ENCODE peak calls at places on chromosomes 11 and 22, in nine cellular contexts. Z, R, A, M, Q, I, E, H and G are unnamed samples.

GRCh38 chr22:19517919-19518567 is 6.2 kb downstream of the CLDN5 start:
- DNase-seq in Z (no peak), R (no peak), A (no peak), M (no peak), Q (no peak), I (no peak), E (no peak), H (no peak), G (no peak)

GRCh38 chr11:16806791-16807190 is 68.3 kb downstream of the C11orf58 start:
- DNase-seq in Z (no peak), R (no peak), A (no peak), M (no peak), Q (no peak), I (no peak), E (no peak), H (no peak), G (no peak)

GRCh38 chr11:112033902-112034301 is 8.7 kb downstream of the DLAT start:
- DNase-seq in Z (no peak), R (no peak), A (no peak), M (no peak), Q (no peak), I (no peak), E (no peak), H (no peak), G (no peak)

GRCh38 chr11:46216765-46217089 is 60.7 kb upstream of the CREB3L1 start:
- DNase-seq in Z (no peak), R (no peak), A (no peak), M (no peak), Q (no peak), I (no peak), E (no peak), H (no peak), G (no peak)

GRCh38 chr11:21774212-21774611 is 418.7 kb upstream of the ANO5 start:
- DNase-seq in Z (no peak), R (no peak), A (no peak), M (peak), Q (no peak), I (no peak), E (no peak), H (no peak), G (no peak)

GRCh38 chr11:127059286-127060200 is 59.0 kb upstream of the KIRREL3 start:
- DNase-seq in Z (no peak), R (no peak), A (no peak), M (no peak), Q (no peak), I (no peak), E (no peak), H (no peak), G (no peak)

GRCh38 chr11:45400594-45400993 is 114.5 kb upstream of the SYT13 start:
- DNase-seq in Z (no peak), R (no peak), A (no peak), M (no peak), Q (no peak), I (peak), E (no peak), H (no peak), G (peak)

GRCh38 chr11:69280994-69281393 is 13.0 kb upstream of the MYEOV start:
- DNase-seq in Z (no peak), R (no peak), A (no peak), M (no peak), Q (no peak), I (peak), E (no peak), H (peak), G (peak)

GRCh38 chr11:33802414-33802950 is 28.2 kb upstream of the FBXO3 start:
- DNase-seq in Z (peak), R (peak), A (peak), M (peak), Q (peak), I (peak), E (no peak), H (peak), G (peak)

GRCh38 chr11:66845143-66845875 is 2.1 kb downstream of the RCE1 start:
- DNase-seq in Z (no peak), R (no peak), A (no peak), M (no peak), Q (no peak), I (no peak), E (no peak), H (peak), G (no peak)

GRCh38 chr22:34669001-34669400 is 397.0 kb upstream of the ISX start:
- DNase-seq in Z (no peak), R (no peak), A (no peak), M (no peak), Q (no peak), I (no peak), E (no peak), H (no peak), G (no peak)

GRCh38 chr11:102184269-102184987 is 74.2 kb downstream of the YAP1 start:
- DNase-seq in Z (no peak), R (no peak), A (no peak), M (no peak), Q (no peak), I (no peak), E (no peak), H (no peak), G (no peak)

GRCh38 chr11:17703951-17704350 is 15.4 kb upstream of the MYOD1 start:
- DNase-seq in Z (no peak), R (no peak), A (no peak), M (no peak), Q (no peak), I (peak), E (no peak), H (no peak), G (no peak)

GRCh38 chr11:27041141-27041869 is 690 bp downstream of the BBOX1 start:
- DNase-seq in Z (no peak), R (no peak), A (no peak), M (peak), Q (no peak), I (peak), E (no peak), H (no peak), G (no peak)

GRCh38 chr11:37946155-37946766 is 1348.2 kb upstream of the RAG2 start:
- DNase-seq in Z (peak), R (peak), A (peak), M (no peak), Q (peak), I (peak), E (no peak), H (peak), G (peak)

GRCh38 chr22:40176921-40177737 is 596 bp upstream of the TNRC6B start:
- DNase-seq in Z (peak), R (no peak), A (peak), M (peak), Q (peak), I (peak), E (peak), H (peak), G (no peak)

GRCh38 chr22:48431536-48432315 is 1395.9 kb downstream of the BRD1 start:
- DNase-seq in Z (no peak), R (no peak), A (no peak), M (no peak), Q (no peak), I (no peak), E (no peak), H (no peak), G (no peak)

GRCh38 chr11:2825886-2826678 is 59.5 kb downstream of the CDKN1C start:
- DNase-seq in Z (no peak), R (no peak), A (no peak), M (no peak), Q (no peak), I (peak), E (no peak), H (peak), G (peak)

GRCh38 chr11:74677131-74677530 is 54.1 kb downstream of the CHRDL2 start:
- DNase-seq in Z (no peak), R (no peak), A (no peak), M (no peak), Q (no peak), I (peak), E (no peak), H (peak), G (no peak)

GRCh38 chr11:60984616-60985015 is 13.1 kb downstream of the CD6 start:
- DNase-seq in Z (no peak), R (no peak), A (no peak), M (no peak), Q (no peak), I (no peak), E (no peak), H (no peak), G (no peak)

GRCh38 chr22:40431021-40431420 is 60.6 kb downstream of the SGSM3 start:
- DNase-seq in Z (no peak), R (no peak), A (no peak), M (no peak), Q (no peak), I (no peak), E (no peak), H (no peak), G (no peak)

GRCh38 chr22:50712341-50713007 is 25.5 kb upstream of the ACR start:
- DNase-seq in Z (no peak), R (no peak), A (no peak), M (no peak), Q (no peak), I (no peak), E (no peak), H (no peak), G (no peak)

GRCh38 chr11:1105183-1105565 is 30.5 kb downstream of the MUC2 start:
- DNase-seq in Z (no peak), R (no peak), A (no peak), M (no peak), Q (no peak), I (no peak), E (no peak), H (no peak), G (no peak)

GRCh38 chr11:5591613-5592012 is 4.8 kb upstream of the TRIM6 start:
- DNase-seq in Z (no peak), R (no peak), A (no peak), M (no peak), Q (no peak), I (no peak), E (no peak), H (no peak), G (no peak)

GRCh38 chr11:16843307-16843706 is 104.9 kb downstream of the C11orf58 start:
- DNase-seq in Z (no peak), R (peak), A (no peak), M (no peak), Q (no peak), I (no peak), E (no peak), H (peak), G (no peak)

GRCh38 chr11:2920343-2920742 is 8.9 kb downstream of the PHLDA2 start:
- DNase-seq in Z (no peak), R (no peak), A (no peak), M (no peak), Q (no peak), I (no peak), E (no peak), H (no peak), G (no peak)

GRCh38 chr11:61966673-61967176 is 709 bp downstream of the FTH1 start:
- DNase-seq in Z (no peak), R (no peak), A (no peak), M (peak), Q (no peak), I (peak), E (peak), H (peak), G (no peak)

GRCh38 chr11:1306186-1307162 is 3.0 kb downstream of the TOLLIP start:
- DNase-seq in Z (no peak), R (no peak), A (no peak), M (no peak), Q (no peak), I (no peak), E (no peak), H (no peak), G (no peak)

GRCh38 chr11:119608781-119609180 is 120.2 kb downstream of the NECTIN1 start:
- DNase-seq in Z (no peak), R (no peak), A (no peak), M (no peak), Q (no peak), I (no peak), E (no peak), H (no peak), G (no peak)